ENCODE peak calls at places on chromosomes 7 and 10, in five cellular contexts. One of them, this sample, is unnamed.

GRCh38 chr7:111927383-111928019 is 278.7 kb downstream of the DOCK4 start:
- DNase-seq in fibroblast of lung: no peak
- DNase-seq in lower lobe of right lung: no peak
- DNase-seq in right lobe of liver: no peak
- DNase-seq in breast epithelium: no peak
- DNase-seq in this sample: no peak

GRCh38 chr7:110534241-110534931 is 556.5 kb upstream of the LRRN3 start:
- DNase-seq in lower lobe of right lung: no peak
- DNase-seq in breast epithelium: peak
- DNase-seq in right lobe of liver: peak
- DNase-seq in fibroblast of lung: peak
- DNase-seq in this sample: no peak

GRCh38 chr7:27899601-27900000 is 159.6 kb downstream of the TAX1BP1 start:
- DNase-seq in fibroblast of lung: no peak
- DNase-seq in lower lobe of right lung: no peak
- DNase-seq in breast epithelium: no peak
- DNase-seq in right lobe of liver: no peak
- DNase-seq in this sample: no peak

GRCh38 chr7:137933270-137934017 is 68.4 kb downstream of the CREB3L2 start:
- DNase-seq in lower lobe of right lung: no peak
- DNase-seq in right lobe of liver: no peak
- DNase-seq in fibroblast of lung: peak
- DNase-seq in breast epithelium: peak
- DNase-seq in this sample: no peak

GRCh38 chr7:30224511-30225031 is 59.8 kb upstream of the ZNRF2 start:
- DNase-seq in fibroblast of lung: peak
- DNase-seq in lower lobe of right lung: peak
- DNase-seq in right lobe of liver: no peak
- DNase-seq in breast epithelium: no peak
- DNase-seq in this sample: no peak

GRCh38 chr10:117133273-117134083 is 4.6 kb downstream of the VAX1 start:
- DNase-seq in lower lobe of right lung: no peak
- DNase-seq in right lobe of liver: no peak
- DNase-seq in fibroblast of lung: no peak
- DNase-seq in breast epithelium: no peak
- DNase-seq in this sample: no peak

GRCh38 chr10:127577376-127577775 is 28.3 kb downstream of the NPS start:
- DNase-seq in breast epithelium: no peak
- DNase-seq in lower lobe of right lung: no peak
- DNase-seq in fibroblast of lung: peak
- DNase-seq in right lobe of liver: no peak
- DNase-seq in this sample: no peak

GRCh38 chr10:61065010-61065409 is 121.0 kb upstream of the RHOBTB1 start:
- DNase-seq in lower lobe of right lung: no peak
- DNase-seq in breast epithelium: no peak
- DNase-seq in right lobe of liver: no peak
- DNase-seq in fibroblast of lung: no peak
- DNase-seq in this sample: no peak

GRCh38 chr7:107480932-107481331 is 11.1 kb downstream of the GPR22 start:
- DNase-seq in right lobe of liver: no peak
- DNase-seq in breast epithelium: no peak
- DNase-seq in fibroblast of lung: no peak
- DNase-seq in lower lobe of right lung: no peak
- DNase-seq in this sample: no peak

GRCh38 chr7:17339952-17340351 is 41.5 kb downstream of the AHR start:
- DNase-seq in breast epithelium: peak
- DNase-seq in lower lobe of right lung: no peak
- DNase-seq in fibroblast of lung: no peak
- DNase-seq in right lobe of liver: no peak
- DNase-seq in this sample: no peak

GRCh38 chr7:17333227-17333626 is 34.8 kb downstream of the AHR start:
- DNase-seq in lower lobe of right lung: no peak
- DNase-seq in right lobe of liver: no peak
- DNase-seq in breast epithelium: no peak
- DNase-seq in fibroblast of lung: peak
- DNase-seq in this sample: no peak

GRCh38 chr7:17339139-17339538 is 40.7 kb downstream of the AHR start:
- DNase-seq in fibroblast of lung: no peak
- DNase-seq in breast epithelium: no peak
- DNase-seq in right lobe of liver: no peak
- DNase-seq in lower lobe of right lung: no peak
- DNase-seq in this sample: no peak

GRCh38 chr7:17331891-17332501 is 33.5 kb downstream of the AHR start:
- DNase-seq in lower lobe of right lung: no peak
- DNase-seq in breast epithelium: no peak
- DNase-seq in fibroblast of lung: no peak
- DNase-seq in right lobe of liver: no peak
- DNase-seq in this sample: no peak

GRCh38 chr7:17336168-17336567 is 37.7 kb downstream of the AHR start:
- DNase-seq in lower lobe of right lung: no peak
- DNase-seq in right lobe of liver: no peak
- DNase-seq in breast epithelium: no peak
- DNase-seq in fibroblast of lung: no peak
- DNase-seq in this sample: no peak
- H3K27ac ChIP-seq in lower lobe of right lung: no peak
- H3K27ac ChIP-seq in right lobe of liver: no peak
- H3K27ac ChIP-seq in breast epithelium: no peak
- H3K27ac ChIP-seq in fibroblast of lung: no peak
- H3K27ac ChIP-seq in this sample: no peak

GRCh38 chr7:75948179-75948578 is 33.2 kb downstream of the POR start:
- DNase-seq in right lobe of liver: no peak
- DNase-seq in fibroblast of lung: no peak
- DNase-seq in breast epithelium: no peak
- DNase-seq in lower lobe of right lung: no peak
- DNase-seq in this sample: no peak

GRCh38 chr7:75946207-75946855 is 31.4 kb downstream of the POR start:
- DNase-seq in lower lobe of right lung: no peak
- DNase-seq in fibroblast of lung: no peak
- DNase-seq in right lobe of liver: no peak
- DNase-seq in breast epithelium: no peak
- DNase-seq in this sample: no peak

GRCh38 chr7:75943864-75944263 is 28.9 kb downstream of the POR start:
- DNase-seq in right lobe of liver: no peak
- DNase-seq in fibroblast of lung: peak
- DNase-seq in lower lobe of right lung: no peak
- DNase-seq in breast epithelium: no peak
- DNase-seq in this sample: no peak

GRCh38 chr7:75944507-75944906 is 29.6 kb downstream of the POR start:
- DNase-seq in breast epithelium: no peak
- DNase-seq in lower lobe of right lung: no peak
- DNase-seq in right lobe of liver: no peak
- DNase-seq in fibroblast of lung: no peak
- DNase-seq in this sample: no peak

GRCh38 chr7:75945297-75946168 is 30.6 kb downstream of the POR start:
- DNase-seq in right lobe of liver: peak
- DNase-seq in breast epithelium: no peak
- DNase-seq in fibroblast of lung: peak
- DNase-seq in lower lobe of right lung: peak
- DNase-seq in this sample: no peak
- TF ChIP-seq CTCF in right lobe of liver: no peak
- TF ChIP-seq CTCF in breast epithelium: no peak
- TF ChIP-seq CTCF in fibroblast of lung: no peak
- TF ChIP-seq CTCF in lower lobe of right lung: no peak
- TF ChIP-seq CTCF in this sample: no peak

GRCh38 chr7:98283887-98284222 is 2.4 kb downstream of the BRI3 start:
- DNase-seq in right lobe of liver: peak
- DNase-seq in breast epithelium: no peak
- DNase-seq in fibroblast of lung: no peak
- DNase-seq in lower lobe of right lung: peak
- DNase-seq in this sample: no peak
- H3K4me3 ChIP-seq in right lobe of liver: peak
- H3K4me3 ChIP-seq in breast epithelium: peak
- H3K4me3 ChIP-seq in fibroblast of lung: peak
- H3K4me3 ChIP-seq in lower lobe of right lung: peak
- H3K4me3 ChIP-seq in this sample: peak

GRCh38 chr10:23190872-23191763 is 994 bp upstream of the PTF1A start:
- DNase-seq in lower lobe of right lung: no peak
- DNase-seq in breast epithelium: no peak
- DNase-seq in right lobe of liver: no peak
- DNase-seq in fibroblast of lung: no peak
- DNase-seq in this sample: no peak

GRCh38 chr10:23189024-23189423 is 3.1 kb upstream of the PTF1A start:
- DNase-seq in fibroblast of lung: no peak
- DNase-seq in lower lobe of right lung: no peak
- DNase-seq in right lobe of liver: no peak
- DNase-seq in breast epithelium: no peak
- DNase-seq in this sample: no peak

GRCh38 chr10:23186178-23186577 is 5.9 kb upstream of the PTF1A start:
- DNase-seq in fibroblast of lung: no peak
- DNase-seq in lower lobe of right lung: no peak
- DNase-seq in breast epithelium: no peak
- DNase-seq in right lobe of liver: no peak
- DNase-seq in this sample: no peak

GRCh38 chr10:23186697-23187096 is 5.4 kb upstream of the PTF1A start:
- DNase-seq in right lobe of liver: no peak
- DNase-seq in lower lobe of right lung: no peak
- DNase-seq in fibroblast of lung: no peak
- DNase-seq in breast epithelium: no peak
- DNase-seq in this sample: no peak

GRCh38 chr10:23187155-23187554 is 5.0 kb upstream of the PTF1A start:
- DNase-seq in fibroblast of lung: no peak
- DNase-seq in lower lobe of right lung: no peak
- DNase-seq in right lobe of liver: no peak
- DNase-seq in breast epithelium: no peak
- DNase-seq in this sample: no peak
- H3K27ac ChIP-seq in fibroblast of lung: no peak
- H3K27ac ChIP-seq in lower lobe of right lung: no peak
- H3K27ac ChIP-seq in right lobe of liver: no peak
- H3K27ac ChIP-seq in breast epithelium: no peak
- H3K27ac ChIP-seq in this sample: no peak